ENCODE peak calls at places on chromosomes 4 and X, in five cellular contexts. M is central memory CD8-positive, alpha-beta T cell; R is activated CD4-positive, alpha-beta T cell treated with anti-CD3 and anti-CD28 coated beads, Interleukin-2, amount 50 U/mL, for 1 hour; W is activated CD8-positive, alpha-beta memory T cell treated with anti-CD3 and anti-CD28 coated beads for 48 hours; U is head of caudate nucleus. F is an unnamed sample.

GRCh38 chr4:81491943-81492342 is 20.2 kb upstream of the RASGEF1B start:
- DNase-seq in M (no peak), R (no peak), W (no peak), U (no peak), F (no peak)

GRCh38 chr4:6092131-6092530 is 73.9 kb upstream of the C4orf50 start:
- DNase-seq in M (no peak), R (no peak), W (no peak), U (no peak), F (no peak)

GRCh38 chr4:158236304-158237030 is 26.2 kb downstream of the TMEM144 start:
- DNase-seq in M (no peak), R (no peak), W (no peak), U (peak; percentile 68), F (no peak)

GRCh38 chrX:48802089-48802812 is 384 bp downstream of the HDAC6 start:
- DNase-seq in M (no peak), R (peak; percentile 39), W (peak; percentile 54), U (peak; percentile 55), F (no peak)

GRCh38 chr4:144906181-144906895 is 191.7 kb downstream of the ANAPC10 start:
- DNase-seq in M (no peak), R (no peak), W (no peak), U (no peak), F (no peak)

GRCh38 chr4:2940267-2941137 is 22.7 kb downstream of the NOP14 start:
- DNase-seq in M (no peak), R (no peak), W (no peak), U (no peak), F (no peak)

GRCh38 chr4:150976478-150977118 is 38.5 kb downstream of the LRBA start:
- DNase-seq in M (no peak), R (no peak), W (no peak), U (peak; percentile 29), F (no peak)

GRCh38 chr4:16253127-16253960 is 27.1 kb upstream of the TAPT1 start:
- DNase-seq in M (no peak), R (no peak), W (no peak), U (no peak), F (no peak)

GRCh38 chr4:128725405-128725804 is 84.1 kb upstream of the JADE1 start:
- DNase-seq in M (no peak), R (no peak), W (no peak), U (no peak), F (no peak)

GRCh38 chr4:162126754-162127153 is 37.0 kb downstream of the FSTL5 start:
- DNase-seq in M (no peak), R (no peak), W (no peak), U (no peak), F (no peak)

GRCh38 chr4:148790691-148791090 is 348.5 kb upstream of the NR3C2 start:
- DNase-seq in M (no peak), R (no peak), W (no peak), U (no peak), F (no peak)

GRCh38 chr4:71604785-71605184 is 179.1 kb downstream of the GC start:
- DNase-seq in M (no peak), R (no peak), W (no peak), U (no peak), F (no peak)

GRCh38 chr4:153543351-153543750 is 77.2 kb downstream of the TMEM131L start:
- DNase-seq in M (no peak), R (no peak), W (no peak), U (no peak), F (no peak)

GRCh38 chr4:76623217-76624060 is 188.4 kb downstream of the SHROOM3 start:
- DNase-seq in M (no peak), R (no peak), W (no peak), U (no peak), F (no peak)

GRCh38 chrX:141969706-141970105 is 66.0 kb downstream of the MAGEC1 start:
- DNase-seq in M (no peak), R (no peak), W (no peak), U (no peak), F (no peak)

GRCh38 chr4:99405433-99406115 is 29.6 kb downstream of the ADH7 start:
- DNase-seq in M (peak; percentile 29), R (peak; percentile 57), W (no peak), U (peak; percentile 80), F (peak; percentile 19)

GRCh38 chrX:152896450-152896849 is 1.4 kb upstream of the ZNF185 start:
- DNase-seq in M (no peak), R (no peak), W (no peak), U (no peak), F (no peak)